ENCODE peak calls at places on chromosomes 1 and 21, in seven cellular contexts. P is heart left ventricle, E is heart right ventricle, C is stomach, Z is lower lobe of right lung, B is left ventricle myocardium inferior, A is PC-9. K is an unnamed sample. For H3K4me1, the result is how much of the 10 kb centered on the place peaks cover.

GRCh38 chr1:151841141-151841540 is 1.5 kb upstream of the C2CD4D start:
- DNase-seq in P (no peak), E (no peak), B (no peak), C (no peak), Z (no peak), A (peak), K (no peak)

GRCh38 chr1:181344091-181344490 is 139.2 kb upstream of the CACNA1E start:
- DNase-seq in E (no peak), B (no peak), P (no peak), Z (no peak), A (no peak), C (peak), K (no peak)

GRCh38 chr1:12603224-12603623 is 14.8 kb downstream of the DHRS3 start:
- DNase-seq in C (no peak), P (no peak), Z (no peak), A (no peak), E (no peak), B (no peak), K (no peak)

GRCh38 chr1:9500756-9501754 is 38.2 kb upstream of the SLC25A33 start:
- DNase-seq in P (no peak), A (no peak), Z (no peak), C (no peak), B (no peak), E (no peak), K (no peak)

GRCh38 chr1:228118040-228118439 is 8.9 kb upstream of the MRPL55 start:
- DNase-seq in B (no peak), P (no peak), A (no peak), C (no peak), E (no peak), Z (no peak), K (no peak)

GRCh38 chr1:151710187-151710586 is 6.4 kb downstream of the CELF3 start:
- DNase-seq in C (no peak), Z (no peak), B (no peak), P (no peak), A (peak), E (no peak), K (no peak)

GRCh38 chr1:87325982-87326738 is 2.5 kb upstream of the LMO4 start:
- DNase-seq in C (peak), P (peak), A (peak), Z (no peak), B (no peak), E (no peak), K (no peak)

GRCh38 chr1:46687095-46687659 is 15.5 kb downstream of the TEX38 start:
- DNase-seq in C (peak), Z (peak), E (peak), P (peak), B (peak), A (peak), K (no peak)

GRCh38 chr1:115252585-115252984 is 85.5 kb downstream of the NGF start:
- DNase-seq in A (no peak), E (no peak), B (no peak), C (no peak), Z (no peak), P (no peak), K (no peak)

GRCh38 chr1:11245248-11245647 is 17.1 kb downstream of the MTOR start:
- DNase-seq in E (no peak), C (no peak), B (no peak), P (no peak), Z (no peak), A (no peak), K (no peak)

GRCh38 chr1:212976586-212976985 is 26.2 kb downstream of the VASH2 start:
- DNase-seq in E (no peak), C (peak), A (no peak), B (no peak), P (no peak), Z (no peak), K (no peak)

GRCh38 chr1:201190005-201190404 is 619 bp upstream of the IGFN1 start:
- DNase-seq in Z (no peak), P (no peak), C (no peak), E (no peak), B (no peak), A (no peak), K (no peak)

GRCh38 chr21:37878946-37879660 is 37.2 kb downstream of the KCNJ6 start:
- DNase-seq in C (no peak), B (no peak), E (no peak), P (no peak), Z (no peak), A (no peak), K (no peak)

GRCh38 chr21:42830456-42831455 is 48.6 kb downstream of the WDR4 start:
- DNase-seq in E (no peak), C (peak), A (no peak), B (no peak), P (peak), Z (no peak), K (peak)

GRCh38 chr21:34022557-34023335 is 50.6 kb upstream of the MRPS6 start:
- DNase-seq in E (no peak), P (no peak), Z (peak), C (no peak), B (no peak), A (no peak), K (peak)

GRCh38 chr21:38254970-38255369 is 1.8 kb upstream of the KCNJ15 start:
- DNase-seq in E (no peak), C (peak), P (no peak), Z (no peak), B (no peak), A (no peak), K (no peak)

DNA sequence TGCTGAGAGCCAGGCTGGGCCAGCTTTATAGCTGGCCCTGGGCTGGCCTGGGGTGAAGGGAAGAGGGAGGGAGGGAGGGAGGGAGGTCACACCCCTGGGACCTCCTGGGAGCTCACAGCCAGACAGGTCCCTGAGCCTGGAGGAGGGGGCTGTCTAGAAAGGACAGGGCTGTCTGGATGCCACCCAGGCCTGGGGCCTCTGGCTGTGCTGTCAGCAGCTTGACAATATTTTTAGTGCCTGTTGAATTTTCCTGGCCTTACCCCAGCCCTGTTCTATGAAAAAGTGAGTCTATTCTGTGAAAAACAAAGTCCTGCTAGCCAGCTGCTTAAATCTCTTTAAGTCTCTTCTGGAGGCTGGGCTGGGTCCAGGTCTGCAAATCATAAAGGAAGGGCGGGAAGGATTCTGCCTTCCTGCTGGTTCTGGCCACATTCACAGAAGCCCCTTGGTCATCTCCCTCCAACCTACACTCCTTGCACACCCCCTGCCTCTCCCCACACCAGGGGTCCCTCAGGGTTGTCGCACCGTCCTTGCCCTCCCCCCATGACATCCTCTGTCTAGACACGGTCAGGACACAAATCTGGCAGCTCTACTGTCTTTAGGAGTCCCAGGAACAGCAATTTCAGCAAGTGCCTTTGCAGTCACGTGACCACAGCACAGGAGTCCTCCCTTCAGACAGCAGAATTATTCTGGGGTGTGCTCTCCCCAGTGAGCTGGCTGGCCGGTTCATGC is at the start of gene LEFTY2:
- DNase-seq in P (no peak), E (no peak), Z (no peak), B (no peak), C (no peak), A (no peak), K (no peak)
- H3K4me1 ChIP-seq in P (under half), E (under half), Z (under half), B (under half), C (under half), A (under half), K (under half)

GRCh38 chr1:112735752-112736151 is 20.6 kb upstream of the PPM1J start:
- DNase-seq in C (no peak), B (no peak), P (no peak), A (peak), Z (no peak), E (no peak), K (no peak)
- H3K27ac ChIP-seq in C (no peak), B (no peak), P (no peak), A (peak), Z (no peak), E (no peak), K (no peak)

GRCh38 chr1:68808351-68808750 is 311.5 kb upstream of the DEPDC1 start:
- DNase-seq in C (no peak), E (no peak), Z (no peak), P (no peak), B (no peak), A (no peak), K (no peak)
- TF ChIP-seq CTCF in C (no peak), E (no peak), Z (no peak), P (no peak), B (no peak), A (no peak), K (no peak)

GRCh38 chr1:3453203-3453761 is 1.2 kb upstream of the ARHGEF16 start:
- DNase-seq in E (peak), A (peak), P (peak), B (peak), C (peak), Z (peak), K (peak)
- H3K4me1 ChIP-seq in E (under half), A (under half), P (under half), B (under half), C (half or more), Z (under half), K (under half)

GRCh38 chr1:202958544-202959275 is 598 bp upstream of the ADIPOR1 start:
- DNase-seq in B (no peak), C (no peak), A (no peak), P (no peak), Z (no peak), E (no peak), K (no peak)
- H3K27ac ChIP-seq in B (peak), C (peak), A (peak), P (peak), Z (peak), E (peak), K (peak)

GRCh38 chr1:237932806-237933205 is 42.1 kb upstream of the ZP4 start:
- DNase-seq in Z (no peak), P (no peak), B (no peak), C (no peak), A (no peak), E (no peak), K (no peak)

DNA sequence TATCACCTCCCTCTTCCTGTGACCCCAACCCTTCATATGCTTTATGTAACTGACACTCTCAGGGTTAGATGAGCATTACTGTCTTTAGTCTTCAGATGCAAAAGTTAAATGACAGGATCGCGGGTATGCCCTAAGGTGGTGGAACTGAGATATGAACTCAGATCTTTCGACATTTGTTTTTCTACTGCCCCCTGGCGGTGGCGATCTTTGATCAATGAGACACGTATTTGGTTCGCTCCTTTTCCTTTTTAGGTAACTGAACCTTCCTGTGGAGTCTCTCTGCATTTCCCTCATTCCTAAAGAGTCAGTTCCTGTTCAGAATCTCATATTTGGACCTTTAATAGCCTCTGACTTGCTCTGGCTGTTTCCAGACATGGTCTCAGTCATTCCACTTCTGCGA is 47.8 kb upstream of the ZP4 start:
- DNase-seq in B (no peak), C (no peak), P (no peak), E (no peak), A (no peak), Z (no peak), K (no peak)
- TF ChIP-seq CTCF in B (no peak), C (no peak), P (no peak), E (no peak), A (peak), Z (no peak), K (no peak)

GRCh38 chr21:36540700-36541099 is 60.8 kb upstream of the CLDN14 start:
- DNase-seq in E (no peak), A (no peak), B (no peak), P (no peak), C (no peak), Z (no peak), K (no peak)
- H3K4me1 ChIP-seq in E (under half), A (under half), B (under half), P (under half), C (under half), Z (under half), K (under half)

GRCh38 chr1:77513839-77514763 is 168.4 kb downstream of the ZZZ3 start:
- DNase-seq in B (no peak), C (no peak), A (no peak), E (no peak), Z (no peak), P (peak), K (no peak)

GRCh38 chr1:77514871-77515776 is 167.3 kb downstream of the ZZZ3 start:
- DNase-seq in C (no peak), B (peak), E (peak), Z (no peak), P (peak), A (no peak), K (no peak)

GRCh38 chr1:77511440-77511840 is 171.0 kb downstream of the ZZZ3 start:
- DNase-seq in E (no peak), Z (no peak), P (no peak), B (no peak), A (no peak), C (no peak), K (no peak)

GRCh38 chr1:77516106-77516505 is 166.4 kb downstream of the ZZZ3 start:
- DNase-seq in A (no peak), P (no peak), E (no peak), Z (no peak), B (no peak), C (no peak), K (no peak)
- H3K27ac ChIP-seq in A (no peak), P (no peak), E (no peak), Z (no peak), B (peak), C (no peak), K (no peak)